ENCODE peak calls at places on chromosome 12, in nine cellular contexts. D, W, N, H, Q, S, O, I and T are unnamed samples.

GRCh38 chr12:34396861-34397590 is 374.7 kb downstream of the ALG10 start:
- DNase-seq in S (peak), Q (no peak), D (peak), N (no peak), O (no peak), H (no peak), I (no peak), W (no peak), T (peak)

GRCh38 chr12:79143803-79144202 is 279.2 kb downstream of the SYT1 start:
- DNase-seq in D (no peak), S (no peak), O (no peak), I (no peak), Q (no peak), W (no peak), N (no peak), H (no peak), T (no peak)

GRCh38 chr12:21169878-21170472 is 39.0 kb downstream of the SLCO1B1 start:
- DNase-seq in H (peak), Q (peak), I (peak), D (no peak), O (peak), N (peak), S (no peak), W (peak), T (no peak)

GRCh38 chr12:57092529-57092862 is 3.6 kb downstream of the NAB2 start:
- DNase-seq in W (no peak), D (no peak), O (no peak), S (no peak), I (no peak), H (no peak), Q (no peak), N (no peak), T (no peak)

GRCh38 chr12:120361506-120362208 is 7.3 kb downstream of the MSI1 start:
- DNase-seq in S (peak), O (peak), Q (peak), D (no peak), I (peak), W (peak), H (no peak), N (no peak), T (no peak)

GRCh38 chr12:57237952-57238853 is 8.7 kb downstream of the SHMT2 start:
- DNase-seq in H (no peak), S (no peak), I (no peak), W (no peak), Q (peak), N (no peak), O (peak), D (no peak), T (no peak)

GRCh38 chr12:76864791-76865400 is 13.9 kb downstream of the CSRP2 start:
- DNase-seq in D (no peak), W (no peak), Q (no peak), S (no peak), O (peak), I (no peak), N (no peak), H (no peak), T (no peak)

GRCh38 chr12:54052745-54053624 is 650 bp upstream of the HOXC4 start:
- DNase-seq in N (no peak), S (no peak), Q (no peak), O (no peak), W (no peak), I (no peak), D (no peak), H (peak), T (no peak)

GRCh38 chr12:9798008-9798619 is 29.2 kb upstream of the KLRF1 start:
- DNase-seq in N (peak), D (peak), I (peak), S (no peak), O (peak), H (peak), W (no peak), Q (no peak), T (peak)

GRCh38 chr12:120015313-120015712 is 26.3 kb downstream of the BICDL1 start:
- DNase-seq in O (no peak), H (no peak), D (peak), W (no peak), Q (no peak), I (no peak), S (no peak), N (peak), T (peak)

GRCh38 chr12:52155048-52155868 is 36.6 kb downstream of the KRT80 start:
- DNase-seq in N (no peak), O (no peak), I (peak), S (no peak), Q (no peak), H (no peak), D (no peak), W (no peak), T (no peak)

GRCh38 chr12:95790912-95791849 is 617 bp upstream of the NTN4 start:
- DNase-seq in S (peak), D (peak), Q (no peak), N (peak), I (peak), W (no peak), O (peak), H (no peak), T (peak)

GRCh38 chr12:114913871-114914801 is 230.2 kb upstream of the TBX3 start:
- DNase-seq in N (no peak), O (peak), W (no peak), Q (no peak), D (no peak), H (no peak), I (peak), S (no peak), T (no peak)

GRCh38 chr12:4139191-4139590 is 134.4 kb upstream of the CCND2 start:
- DNase-seq in H (no peak), N (no peak), S (no peak), W (no peak), Q (no peak), D (no peak), I (no peak), O (no peak), T (no peak)

GRCh38 chr12:131133015-131133905 is 179.6 kb downstream of the ADGRD1 start:
- DNase-seq in W (no peak), Q (no peak), D (no peak), H (no peak), N (no peak), O (no peak), S (peak), I (no peak), T (no peak)

GRCh38 chr12:106586803-106587684 is 4.2 kb downstream of the RFX4 start:
- DNase-seq in I (no peak), O (no peak), W (no peak), S (no peak), Q (no peak), N (no peak), H (no peak), D (no peak), T (no peak)

GRCh38 chr12:25882266-25882665 is 76.2 kb upstream of the RASSF8 start:
- DNase-seq in I (no peak), Q (no peak), O (no peak), S (no peak), N (no peak), W (no peak), H (no peak), D (no peak), T (no peak)

GRCh38 chr12:108858399-108859074 is 1.2 kb upstream of the SSH1 start:
- DNase-seq in H (no peak), S (peak), I (no peak), Q (no peak), O (peak), W (no peak), D (no peak), N (no peak), T (no peak)

GRCh38 chr12:19248929-19249602 is 119.5 kb downstream of the PLEKHA5 start:
- DNase-seq in O (peak), H (no peak), W (no peak), N (no peak), S (no peak), I (peak), Q (no peak), D (no peak), T (no peak)

GRCh38 chr12:57110189-57111045 is 745 bp downstream of the STAT6 start:
- DNase-seq in D (peak), O (peak), W (no peak), N (peak), S (peak), Q (no peak), H (peak), I (no peak), T (peak)

GRCh38 chr12:30631710-30632109 is 64.0 kb downstream of the IPO8 start:
- DNase-seq in N (no peak), D (no peak), Q (peak), O (no peak), S (no peak), H (no peak), W (no peak), I (no peak), T (no peak)

GRCh38 chr12:52526511-52526951 is 6.3 kb upstream of the KRT5 start:
- DNase-seq in W (no peak), D (no peak), Q (no peak), S (no peak), N (no peak), H (no peak), O (no peak), I (no peak), T (no peak)

GRCh38 chr12:71107976-71108749 is 49.6 kb downstream of the TSPAN8 start:
- DNase-seq in Q (no peak), H (no peak), W (no peak), S (no peak), D (no peak), N (no peak), O (no peak), I (peak), T (no peak)